ENCODE peak calls at places on chromosomes 16 and 17, in ten cellular contexts. H is heart right ventricle; K is activated naive CD4-positive, alpha-beta T cell treated with anti-CD3 and anti-CD28 coated beads, Interleukin-2, amount 10 ng/mL, durations not matched to agents 7 days and 5 days; U is SHP77 treated with DMSO at 0.1 percent for 48 hours; O is AG10803; W is NCI-H774; L is mucosa of descending colon; V is mammary epithelial cell; N is stimulated activated CD4-positive, alpha-beta T cell treated with anti-CD3 and anti-CD28 coated beads, Interleukin-4, amount 100 ng/mL, for 4 hours; M is left colon. F is an unnamed sample.

GRCh38 chr17:1298616-1299015 is 19.2 kb downstream of the TRARG1 start:
- DNase-seq in H (no peak), K (peak; percentile 64), U (no peak), O (no peak), W (no peak), L (no peak), V (no peak), N (peak; percentile 52), M (no peak), F (no peak)

GRCh38 chr16:870856-871561 is 70.5 kb upstream of the GNG13 start:
- DNase-seq in H (no peak), K (no peak), U (no peak), O (no peak), W (no peak), L (peak; percentile 37), V (no peak), N (no peak), M (no peak), F (no peak)

GRCh38 chr16:5041604-5042133 is 7.9 kb upstream of the NAGPA start:
- DNase-seq in H (no peak), K (no peak), U (no peak), O (peak; percentile 38), W (no peak), L (no peak), V (peak; percentile 79), N (no peak), M (no peak), F (peak; percentile 19)

GRCh38 chr16:29760567-29761279 is 14.9 kb upstream of the C16orf54 start:
- DNase-seq in H (no peak), K (no peak), U (no peak), O (no peak), W (no peak), L (no peak), V (no peak), N (no peak), M (no peak), F (peak; percentile 69)

GRCh38 chr17:39165178-39165843 is 650 bp downstream of the ARL5C start:
- DNase-seq in H (no peak), K (no peak), U (no peak), O (no peak), W (no peak), L (no peak), V (no peak), N (no peak), M (no peak), F (no peak)

GRCh38 chr16:75080205-75081029 is 36.2 kb downstream of the LDHD start:
- DNase-seq in H (no peak), K (no peak), U (no peak), O (peak; percentile 45), W (no peak), L (no peak), V (peak; percentile 27), N (no peak), M (no peak), F (no peak)

GRCh38 chr17:21377821-21378396 is 1.8 kb downstream of the KCNJ12 start:
- DNase-seq in H (no peak), K (no peak), U (no peak), O (no peak), W (no peak), L (no peak), V (no peak), N (no peak), M (no peak), F (peak; percentile 61)

GRCh38 chr17:66555605-66556004 is 253.2 kb downstream of the PRKCA start:
- DNase-seq in H (no peak), K (no peak), U (no peak), O (no peak), W (no peak), L (no peak), V (no peak), N (no peak), M (no peak), F (no peak)

GRCh38 chr17:61352408-61352770 is 47.3 kb upstream of the TBX2 start:
- DNase-seq in H (no peak), K (no peak), U (no peak), O (no peak), W (no peak), L (no peak), V (no peak), N (no peak), M (no peak), F (no peak)

GRCh38 chr17:39626171-39626670 is 531 bp upstream of the PPP1R1B start:
- DNase-seq in H (no peak), K (no peak), U (no peak), O (no peak), W (no peak), L (no peak), V (no peak), N (no peak), M (no peak), F (no peak)

GRCh38 chr17:80970044-80970761 is 21.4 kb upstream of the CHMP6 start:
- DNase-seq in H (peak; percentile 51), K (peak; percentile 72), U (no peak), O (peak; percentile 14), W (peak; percentile 56), L (peak; percentile 54), V (no peak), N (peak; percentile 50), M (no peak), F (peak; percentile 45)

GRCh38 chr16:2364638-2365210 is 24.2 kb upstream of the ABCA3 start:
- DNase-seq in H (no peak), K (no peak), U (no peak), O (no peak), W (no peak), L (no peak), V (no peak), N (no peak), M (no peak), F (no peak)

GRCh38 chr16:66903544-66904427 is 14.9 kb downstream of the CDH16 start:
- DNase-seq in H (peak; percentile 84), K (no peak), U (no peak), O (no peak), W (no peak), L (no peak), V (no peak), N (no peak), M (peak; percentile 28), F (no peak)

GRCh38 chr17:31492880-31493655 is 101.6 kb downstream of the RAB11FIP4 start:
- DNase-seq in H (peak; percentile 42), K (peak; percentile 71), U (no peak), O (no peak), W (no peak), L (peak; percentile 77), V (no peak), N (peak; percentile 71), M (peak; percentile 42), F (peak; percentile 83)

GRCh38 chr16:56192971-56193936 is 2.0 kb downstream of the GNAO1 start:
- DNase-seq in H (no peak), K (no peak), U (no peak), O (no peak), W (no peak), L (no peak), V (no peak), N (no peak), M (no peak), F (no peak)

GRCh38 chr17:72053069-72053846 is 67.6 kb upstream of the SOX9 start:
- DNase-seq in H (no peak), K (no peak), U (no peak), O (no peak), W (no peak), L (no peak), V (peak; percentile 7), N (no peak), M (no peak), F (no peak)

F was measured in left lung.